ENCODE peak calls at places on chromosomes 16 and 17, in five cellular contexts. R is pancreas, B is cardiac muscle cell, E is upper lobe of right lung, A is H1. G is an unnamed sample. For H3K4me1 and H3K9me3, the result is how much of the 10 kb centered on the place peaks cover.

GRCh38 chr17:12898110-12898509 is 108.8 kb downstream of the ARHGAP44 start:
- DNase-seq in R (no peak), B (no peak), E (no peak), A (no peak), G (no peak)

GRCh38 chr17:28407130-28407973 is 1.3 kb upstream of the SLC46A1 start:
- DNase-seq in R (no peak), B (peak), E (no peak), A (no peak), G (no peak)

GRCh38 chr16:1019234-1019933 is 37.8 kb downstream of the SOX8 start:
- DNase-seq in R (no peak), B (no peak), E (no peak), A (no peak), G (no peak)

GRCh38 chr17:82060001-82060380 is 5.6 kb downstream of the DUS1L start:
- DNase-seq in R (peak), B (no peak), E (no peak), A (no peak), G (no peak)

GRCh38 chr16:88064889-88065746 is 113.9 kb downstream of the BANP start:
- DNase-seq in R (peak), B (no peak), E (no peak), A (no peak), G (no peak)

GRCh38 chr17:15502315-15503112 is 35.1 kb upstream of the CDRT4 start:
- DNase-seq in R (peak), B (peak), E (peak), A (peak), G (peak)

GRCh38 chr16:72785886-72786285 is 262.0 kb downstream of the ZFHX3 start:
- DNase-seq in R (no peak), B (no peak), E (no peak), A (no peak), G (no peak)

GRCh38 chr17:81249233-81250040 is 10.3 kb downstream of the NDUFAF8 start:
- DNase-seq in R (peak), B (no peak), E (no peak), A (no peak), G (no peak)

GRCh38 chr16:50297301-50298074 is 31.1 kb downstream of the ADCY7 start:
- DNase-seq in R (peak), B (peak), E (peak), A (no peak), G (no peak)

GRCh38 chr17:57940217-57940616 is 15.0 kb downstream of the CUEDC1 start:
- DNase-seq in R (no peak), B (peak), E (no peak), A (no peak), G (no peak)

DNA sequence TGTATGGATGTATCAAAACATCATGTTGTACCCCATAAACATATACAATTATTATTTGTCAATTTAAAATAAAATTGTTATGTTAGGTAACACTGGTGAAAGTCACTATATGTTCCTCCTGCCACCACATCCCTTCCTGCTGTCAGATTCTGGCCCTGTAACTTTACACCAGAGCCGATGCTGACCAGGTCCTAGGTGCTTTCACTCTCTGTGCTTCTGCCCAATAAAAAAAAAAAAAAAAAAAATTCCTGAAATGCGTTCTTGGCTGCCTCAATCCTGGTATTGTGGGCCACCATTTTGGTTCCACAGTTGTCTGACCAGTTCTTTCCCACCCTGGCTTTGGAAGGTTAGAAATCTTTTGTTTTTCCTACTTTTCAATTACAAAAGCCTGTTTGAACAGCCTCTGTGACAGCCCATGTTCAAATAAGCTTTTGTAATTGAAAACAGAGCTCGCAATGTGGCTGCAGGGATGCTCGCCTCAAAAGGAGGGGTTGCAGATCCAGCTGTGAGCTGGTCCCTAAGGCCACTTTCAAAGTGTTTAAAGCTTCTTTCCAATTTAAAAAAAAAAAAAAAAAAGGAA is 831.0 kb upstream of the EEF2KMT start:
- DNase-seq in R (no peak), B (no peak), E (no peak), A (peak), G (no peak)
- H3K4me1 ChIP-seq in R (under half), B (under half), E (under half), A (under half), G (under half)

GRCh38 chr16:30533146-30533522 is 1.5 kb downstream of the ZNF747 start:
- DNase-seq in R (no peak), B (no peak), E (peak), A (no peak), G (no peak)
- H3K4me3 ChIP-seq in R (no peak), B (peak), E (no peak), A (no peak), G (no peak)

GRCh38 chr17:17042851-17043667 is 802 bp downstream of the MPRIP start:
- DNase-seq in R (no peak), B (peak), E (peak), A (no peak), G (peak)
- H3K9me3 ChIP-seq in R (under half), B (under half), E (under half), A (under half), G (under half)

GRCh38 chr17:73338566-73339247 is 26.9 kb upstream of the CDC42EP4 start:
- DNase-seq in R (no peak), B (no peak), E (no peak), A (no peak), G (no peak)
- H3K4me1 ChIP-seq in R (under half), B (under half), E (under half), A (under half), G (under half)

GRCh38 chr17:54901230-54901847 is 687 bp downstream of the TOM1L1 start:
- DNase-seq in R (no peak), B (no peak), E (no peak), A (no peak), G (no peak)
- H3K4me3 ChIP-seq in R (peak), B (peak), E (peak), A (peak), G (no peak)

GRCh38 chr17:22717211-22717610 is 1024.9 kb downstream of the KCNJ18 start:
- DNase-seq in R (no peak), B (no peak), E (no peak), A (no peak), G (no peak)
- H3K9me3 ChIP-seq in R (under half), B (under half), E (under half), A (half or more), G (under half)

G was measured in CD4-positive, CD25-positive, alpha-beta regulatory T cell.